ENCODE peak calls at places on chromosomes 2 and 18, in six cellular contexts. N is A172; J is stimulated activated naive B cell treated with anti-CD40 and anti-IgM and Interleukin-4, amounts not matched to agents 10 μg/mL and 1 μg/mL and 100 μg/mL, for 72 hours; G is left cardiac atrium; P is stimulated activated effector memory CD8-positive, alpha-beta T cell treated with anti-CD3 and anti-CD28 coated beads, Interleukin-12 subunit alpha, Interleukin-12 subunit beta, amount 100 ng/mL, for 72 hours; T is neuronal stem cell. Y is an unnamed sample.

GRCh38 chr2:111119004-111119846 is 1.5 kb upstream of the BCL2L11 start:
- DNase-seq in N (no peak), J (peak; percentile 46), G (peak; percentile 29), P (peak; percentile 32), T (peak; percentile 23), Y (no peak)

GRCh38 chr2:121099329-121100318 is 185.4 kb downstream of the TFCP2L1 start:
- DNase-seq in N (no peak), J (no peak), G (no peak), P (no peak), T (no peak), Y (no peak)

GRCh38 chr2:47520825-47521665 is 118.1 kb downstream of the MSH2 start:
- DNase-seq in N (no peak), J (peak; percentile 81), G (peak; percentile 45), P (peak; percentile 47), T (no peak), Y (peak; percentile 50)

GRCh38 chr2:217790195-217790594 is 212.6 kb downstream of the TNS1 start:
- DNase-seq in N (no peak), J (no peak), G (no peak), P (no peak), T (no peak), Y (no peak)

GRCh38 chr18:36600548-36600947 is 228.3 kb downstream of the TPGS2 start:
- DNase-seq in N (no peak), J (no peak), G (no peak), P (no peak), T (no peak), Y (no peak)

GRCh38 chr2:58063641-58064040 is 17.0 kb downstream of the VRK2 start:
- DNase-seq in N (peak; percentile 23), J (no peak), G (no peak), P (no peak), T (no peak), Y (no peak)

GRCh38 chr2:184455616-184456015 is 142.7 kb upstream of the ZNF804A start:
- DNase-seq in N (no peak), J (no peak), G (no peak), P (no peak), T (no peak), Y (no peak)

GRCh38 chr2:143581134-143581533 is 451.9 kb downstream of the ARHGAP15 start:
- DNase-seq in N (no peak), J (no peak), G (no peak), P (no peak), T (no peak), Y (no peak)

GRCh38 chr2:46230115-46230571 is 67.1 kb upstream of the EPAS1 start:
- DNase-seq in N (no peak), J (no peak), G (no peak), P (no peak), T (no peak), Y (no peak)

GRCh38 chr2:148554459-148555247 is 89.9 kb upstream of the EPC2 start:
- DNase-seq in N (peak; percentile 52), J (no peak), G (no peak), P (no peak), T (no peak), Y (no peak)

GRCh38 chr2:55771612-55772011 is 78.0 kb upstream of the PNPT1 start:
- DNase-seq in N (peak; percentile 43), J (no peak), G (no peak), P (no peak), T (no peak), Y (no peak)

GRCh38 chr2:226074391-226074790 is 674.9 kb downstream of the NYAP2 start:
- DNase-seq in N (no peak), J (no peak), G (no peak), P (no peak), T (no peak), Y (no peak)

GRCh38 chr18:14092625-14093361 is 39.4 kb downstream of the ZNF519 start:
- DNase-seq in N (no peak), J (no peak), G (no peak), P (no peak), T (no peak), Y (no peak)

GRCh38 chr2:138601438-138602165 is 100.0 kb downstream of the SPOPL start:
- DNase-seq in N (no peak), J (no peak), G (no peak), P (no peak), T (no peak), Y (no peak)

GRCh38 chr2:66447676-66448075 is 12.8 kb downstream of the MEIS1 start:
- DNase-seq in N (no peak), J (no peak), G (no peak), P (no peak), T (no peak), Y (no peak)

GRCh38 chr2:11701206-11701605 is 31.2 kb upstream of the NTSR2 start:
- DNase-seq in N (no peak), J (no peak), G (no peak), P (no peak), T (no peak), Y (no peak)

GRCh38 chr2:8819194-8819593 is 18.2 kb downstream of the KIDINS220 start:
- DNase-seq in N (no peak), J (no peak), G (no peak), P (no peak), T (no peak), Y (no peak)

GRCh38 chr2:186064507-186064906 is 325.9 kb downstream of the FSIP2 start:
- DNase-seq in N (no peak), J (no peak), G (no peak), P (no peak), T (no peak), Y (no peak)

GRCh38 chr18:56152547-56152946 is 485.8 kb downstream of the TXNL1 start:
- DNase-seq in N (no peak), J (no peak), G (no peak), P (no peak), T (no peak), Y (no peak)

GRCh38 chr18:66534110-66534509 is 69.8 kb downstream of the CDH19 start:
- DNase-seq in N (no peak), J (no peak), G (no peak), P (no peak), T (no peak), Y (no peak)